ENCODE peak calls at places on chromosomes 3 and 15, in eight cellular contexts. P is midbrain, Q is pons, J is NCI-H2029 treated with DMSO at 0.1 percent for 48 hours, L is cardiac muscle cell, U is NCI-H345, D is cardiac fibroblast, V is activated T-cell treated with anti-CD3 and anti-CD28 coated beads for 24 hours. E is an unnamed sample.

GRCh38 chr15:45199136-45199810 is 11.5 kb upstream of the SHF start:
- DNase-seq in P (peak), Q (peak), J (peak), L (no peak), U (peak), D (no peak), V (no peak), E (peak)

GRCh38 chr3:143970773-143971366 is 753 bp upstream of the DIPK2A start:
- DNase-seq in P (peak), Q (peak), J (no peak), L (no peak), U (peak), D (no peak), V (peak), E (peak)

GRCh38 chr3:115659253-115659652 is 35.9 kb downstream of the GAP43 start:
- DNase-seq in P (no peak), Q (peak), J (no peak), L (no peak), U (no peak), D (no peak), V (no peak), E (no peak)

GRCh38 chr3:149969945-149970715 is 565 bp downstream of the PFN2 start:
- DNase-seq in P (peak), Q (peak), J (peak), L (peak), U (peak), D (peak), V (peak), E (peak)

GRCh38 chr3:127961963-127962362 is 46.9 kb downstream of the KBTBD12 start:
- DNase-seq in P (no peak), Q (no peak), J (no peak), L (no peak), U (no peak), D (no peak), V (no peak), E (no peak)

GRCh38 chr3:52301042-52301441 is 13.4 kb downstream of the GLYCTK start:
- DNase-seq in P (no peak), Q (no peak), J (no peak), L (no peak), U (no peak), D (no peak), V (no peak), E (no peak)

GRCh38 chr3:129323651-129324294 is 45.1 kb downstream of the HMCES start:
- DNase-seq in P (no peak), Q (no peak), J (no peak), L (no peak), U (no peak), D (no peak), V (no peak), E (no peak)

GRCh38 chr3:12143949-12144504 is 14.7 kb downstream of the TIMP4 start:
- DNase-seq in P (no peak), Q (no peak), J (no peak), L (peak), U (no peak), D (peak), V (no peak), E (peak)

GRCh38 chr15:35327789-35328188 is 218.2 kb downstream of the DPH6 start:
- DNase-seq in P (no peak), Q (no peak), J (no peak), L (no peak), U (no peak), D (no peak), V (no peak), E (no peak)

GRCh38 chr15:38843736-38844590 is 279.3 kb upstream of the RASGRP1 start:
- DNase-seq in P (no peak), Q (peak), J (no peak), L (peak), U (no peak), D (peak), V (no peak), E (no peak)

GRCh38 chr3:188529228-188529627 is 375.3 kb downstream of the LPP start:
- DNase-seq in P (no peak), Q (no peak), J (no peak), L (no peak), U (no peak), D (no peak), V (no peak), E (no peak)

GRCh38 chr3:50587806-50588758 is 18.8 kb downstream of the HEMK1 start:
- DNase-seq in P (no peak), Q (no peak), J (no peak), L (no peak), U (no peak), D (no peak), V (peak), E (no peak)

GRCh38 chr15:101684384-101684783 is 32.2 kb upstream of the TM2D3 start:
- DNase-seq in P (no peak), Q (no peak), J (no peak), L (peak), U (no peak), D (peak), V (no peak), E (no peak)

GRCh38 chr15:81023483-81024264 is 23.0 kb downstream of the TLNRD1 start:
- DNase-seq in P (peak), Q (peak), J (no peak), L (peak), U (no peak), D (peak), V (peak), E (peak)

GRCh38 chr3:13801361-13802214 is 78.3 kb downstream of the WNT7A start:
- DNase-seq in P (no peak), Q (no peak), J (no peak), L (no peak), U (no peak), D (no peak), V (no peak), E (no peak)

GRCh38 chr3:57079221-57079831 is 18.9 kb downstream of the SPATA12 start:
- DNase-seq in P (no peak), Q (no peak), J (no peak), L (peak), U (peak), D (peak), V (no peak), E (no peak)

GRCh38 chr3:57840445-57840844 is 84.3 kb downstream of the SLMAP start:
- DNase-seq in P (no peak), Q (no peak), J (no peak), L (no peak), U (no peak), D (no peak), V (no peak), E (no peak)